ENCODE peak calls at places on chromosomes 3 and 15, in four cellular contexts. One of them, this sample, is unnamed.

GRCh38 chr3:13508496-13508895 is 28.4 kb downstream of the HDAC11 start:
- DNase-seq in hepatocyte: no peak
- DNase-seq in neural progenitor cell: no peak
- DNase-seq in fibroblast of lung: no peak
- DNase-seq in this sample: no peak

GRCh38 chr15:35281515-35281914 is 196.4 kb upstream of the NANOGP8 start:
- DNase-seq in fibroblast of lung: peak; percentile 11
- DNase-seq in neural progenitor cell: no peak
- DNase-seq in hepatocyte: no peak
- DNase-seq in this sample: no peak

GRCh38 chr3:53550005-53550620 is 55.7 kb downstream of the CACNA1D start:
- DNase-seq in hepatocyte: no peak
- DNase-seq in fibroblast of lung: no peak
- DNase-seq in neural progenitor cell: no peak
- DNase-seq in this sample: no peak

GRCh38 chr15:41487376-41487775 is 6.3 kb upstream of the ITPKA start:
- DNase-seq in neural progenitor cell: no peak
- DNase-seq in fibroblast of lung: no peak
- DNase-seq in hepatocyte: no peak
- DNase-seq in this sample: no peak

GRCh38 chr3:119311191-119311925 is 17.2 kb downstream of the ARHGAP31 start:
- DNase-seq in fibroblast of lung: peak; percentile 55
- DNase-seq in neural progenitor cell: no peak
- DNase-seq in hepatocyte: no peak
- DNase-seq in this sample: no peak

GRCh38 chr3:132348531-132348930 is 31.3 kb downstream of the ACP3 start:
- DNase-seq in fibroblast of lung: no peak
- DNase-seq in neural progenitor cell: no peak
- DNase-seq in hepatocyte: no peak
- DNase-seq in this sample: no peak

GRCh38 chr3:183958226-183958625 is 59.5 kb downstream of the ABCC5 start:
- DNase-seq in hepatocyte: no peak
- DNase-seq in neural progenitor cell: no peak
- DNase-seq in fibroblast of lung: no peak
- DNase-seq in this sample: no peak

GRCh38 chr3:29392625-29393388 is 111.9 kb downstream of the RBMS3 start:
- DNase-seq in neural progenitor cell: no peak
- DNase-seq in hepatocyte: no peak
- DNase-seq in fibroblast of lung: no peak
- DNase-seq in this sample: no peak

GRCh38 chr3:134333522-134334181 is 40.6 kb downstream of the AMOTL2 start:
- DNase-seq in fibroblast of lung: peak; percentile 31
- DNase-seq in neural progenitor cell: peak; percentile 91
- DNase-seq in hepatocyte: peak; percentile 63
- DNase-seq in this sample: no peak

GRCh38 chr3:32595318-32595717 is 24.7 kb upstream of the DYNC1LI1 start:
- DNase-seq in hepatocyte: no peak
- DNase-seq in fibroblast of lung: no peak
- DNase-seq in neural progenitor cell: no peak
- DNase-seq in this sample: no peak

GRCh38 chr3:65785065-65785645 is 253.6 kb downstream of the MAGI1 start:
- DNase-seq in neural progenitor cell: peak; percentile 72
- DNase-seq in hepatocyte: peak; percentile 78
- DNase-seq in fibroblast of lung: peak; percentile 85
- DNase-seq in this sample: no peak

GRCh38 chr15:51331141-51331540 is 7.3 kb downstream of the CYP19A1 start:
- DNase-seq in neural progenitor cell: no peak
- DNase-seq in fibroblast of lung: no peak
- DNase-seq in hepatocyte: peak; percentile 53
- DNase-seq in this sample: no peak

GRCh38 chr15:44265757-44266156 is 22.8 kb upstream of the GOLM2 start:
- DNase-seq in fibroblast of lung: peak; percentile 18
- DNase-seq in neural progenitor cell: no peak
- DNase-seq in hepatocyte: no peak
- DNase-seq in this sample: no peak

GRCh38 chr15:50182233-50183013 is 427 bp downstream of the SLC27A2 start:
- DNase-seq in neural progenitor cell: peak; percentile 61
- DNase-seq in hepatocyte: peak; percentile 48
- DNase-seq in fibroblast of lung: peak; percentile 24
- DNase-seq in this sample: no peak

GRCh38 chr3:16842710-16843270 is 42.0 kb upstream of the PLCL2 start:
- DNase-seq in neural progenitor cell: no peak
- DNase-seq in hepatocyte: no peak
- DNase-seq in fibroblast of lung: no peak
- DNase-seq in this sample: no peak

GRCh38 chr3:124772081-124772831 is 42.0 kb downstream of the UMPS start:
- DNase-seq in fibroblast of lung: peak; percentile 68
- DNase-seq in hepatocyte: peak; percentile 43
- DNase-seq in neural progenitor cell: no peak
- DNase-seq in this sample: no peak

GRCh38 chr15:91853501-91853967 is at the start of gene SLCO3A1:
- DNase-seq in neural progenitor cell: peak; percentile 92
- DNase-seq in hepatocyte: peak; percentile 65
- DNase-seq in fibroblast of lung: peak; percentile 47
- DNase-seq in this sample: no peak

GRCh38 chr15:61687124-61687523 is 373.1 kb downstream of the VPS13C start:
- DNase-seq in hepatocyte: no peak
- DNase-seq in fibroblast of lung: no peak
- DNase-seq in neural progenitor cell: no peak
- DNase-seq in this sample: no peak

GRCh38 chr3:16148783-16149182 is 25.7 kb upstream of the GALNT15 start:
- DNase-seq in fibroblast of lung: peak; percentile 98
- DNase-seq in neural progenitor cell: no peak
- DNase-seq in hepatocyte: peak; percentile 39
- DNase-seq in this sample: no peak

GRCh38 chr3:46091971-46092703 is 64.9 kb upstream of the XCR1 start:
- DNase-seq in fibroblast of lung: no peak
- DNase-seq in neural progenitor cell: no peak
- DNase-seq in hepatocyte: no peak
- DNase-seq in this sample: no peak

GRCh38 chr15:100595964-100596363 is 6.0 kb downstream of the LINS1 start:
- DNase-seq in hepatocyte: no peak
- DNase-seq in neural progenitor cell: no peak
- DNase-seq in fibroblast of lung: no peak
- DNase-seq in this sample: no peak

GRCh38 chr15:40722934-40723333 is 28.0 kb downstream of the RAD51 start:
- DNase-seq in neural progenitor cell: no peak
- DNase-seq in fibroblast of lung: no peak
- DNase-seq in hepatocyte: no peak
- DNase-seq in this sample: no peak

GRCh38 chr3:99355465-99355864 is 282.9 kb upstream of the COL8A1 start:
- DNase-seq in hepatocyte: no peak
- DNase-seq in fibroblast of lung: no peak
- DNase-seq in neural progenitor cell: no peak
- DNase-seq in this sample: no peak

GRCh38 chr3:169813757-169814517 is 1.2 kb upstream of the LRRC34 start:
- DNase-seq in fibroblast of lung: no peak
- DNase-seq in hepatocyte: peak; percentile 25
- DNase-seq in neural progenitor cell: peak; percentile 41
- DNase-seq in this sample: peak; percentile 80

GRCh38 chr3:52978109-52978754 is 67.6 kb downstream of the SFMBT1 start:
- DNase-seq in hepatocyte: no peak
- DNase-seq in neural progenitor cell: no peak
- DNase-seq in fibroblast of lung: no peak
- DNase-seq in this sample: no peak

GRCh38 chr15:25701716-25702465 is 161.2 kb downstream of the ATP10A start:
- DNase-seq in fibroblast of lung: no peak
- DNase-seq in hepatocyte: no peak
- DNase-seq in neural progenitor cell: no peak
- DNase-seq in this sample: no peak

GRCh38 chr3:169668081-169668956 is 4.8 kb upstream of the MECOM start:
- DNase-seq in hepatocyte: peak; percentile 62
- DNase-seq in neural progenitor cell: peak; percentile 75
- DNase-seq in fibroblast of lung: peak; percentile 53
- DNase-seq in this sample: no peak

GRCh38 chr15:98842973-98843285 is 164.7 kb downstream of the PGPEP1L start:
- DNase-seq in fibroblast of lung: no peak
- DNase-seq in neural progenitor cell: no peak
- DNase-seq in hepatocyte: no peak
- DNase-seq in this sample: no peak

GRCh38 chr15:56806147-56806536 is 72.8 kb upstream of the ZNF280D start:
- DNase-seq in hepatocyte: no peak
- DNase-seq in neural progenitor cell: no peak
- DNase-seq in fibroblast of lung: no peak
- DNase-seq in this sample: no peak

GRCh38 chr15:56804279-56804678 is 71.0 kb upstream of the ZNF280D start:
- DNase-seq in neural progenitor cell: no peak
- DNase-seq in fibroblast of lung: no peak
- DNase-seq in hepatocyte: no peak
- DNase-seq in this sample: no peak

GRCh38 chr15:56802164-56802563 is 68.9 kb upstream of the ZNF280D start:
- DNase-seq in neural progenitor cell: no peak
- DNase-seq in hepatocyte: no peak
- DNase-seq in fibroblast of lung: no peak
- DNase-seq in this sample: no peak

GRCh38 chr15:56805466-56806146 is 72.3 kb upstream of the ZNF280D start:
- DNase-seq in neural progenitor cell: no peak
- DNase-seq in fibroblast of lung: peak; percentile 82
- DNase-seq in hepatocyte: peak; percentile 14
- DNase-seq in this sample: no peak

GRCh38 chr15:56804908-56805307 is 71.6 kb upstream of the ZNF280D start:
- DNase-seq in neural progenitor cell: no peak
- DNase-seq in fibroblast of lung: peak; percentile 48
- DNase-seq in hepatocyte: no peak
- DNase-seq in this sample: no peak
- H3K4me3 ChIP-seq in neural progenitor cell: no peak overlapping the region
- H3K4me3 ChIP-seq in fibroblast of lung: no peak overlapping the region
- H3K4me3 ChIP-seq in hepatocyte: no peak overlapping the region
- H3K4me3 ChIP-seq in this sample: no peak overlapping the region

GRCh38 chr3:7194081-7194835 is 333.3 kb downstream of the GRM7 start:
- DNase-seq in fibroblast of lung: no peak
- DNase-seq in hepatocyte: no peak
- DNase-seq in neural progenitor cell: no peak
- DNase-seq in this sample: no peak

GRCh38 chr3:7193271-7193670 is 332.4 kb downstream of the GRM7 start:
- DNase-seq in hepatocyte: no peak
- DNase-seq in neural progenitor cell: no peak
- DNase-seq in fibroblast of lung: no peak
- DNase-seq in this sample: no peak

GRCh38 chr3:7190094-7190493 is 329.2 kb downstream of the GRM7 start:
- DNase-seq in fibroblast of lung: no peak
- DNase-seq in hepatocyte: no peak
- DNase-seq in neural progenitor cell: no peak
- DNase-seq in this sample: no peak

GRCh38 chr3:7188551-7188950 is 327.6 kb downstream of the GRM7 start:
- DNase-seq in fibroblast of lung: no peak
- DNase-seq in neural progenitor cell: no peak
- DNase-seq in hepatocyte: no peak
- DNase-seq in this sample: no peak
- TF ChIP-seq EZH2 in fibroblast of lung: no peak
- TF ChIP-seq EZH2 in neural progenitor cell: no peak
- TF ChIP-seq EZH2 in hepatocyte: no peak
- TF ChIP-seq EZH2 in this sample: no peak

GRCh38 chr15:70347766-70348558 is 250.2 kb upstream of the TLE3 start:
- DNase-seq in fibroblast of lung: no peak
- DNase-seq in neural progenitor cell: no peak
- DNase-seq in hepatocyte: no peak
- DNase-seq in this sample: no peak

GRCh38 chr15:70344666-70345065 is 246.9 kb upstream of the TLE3 start:
- DNase-seq in hepatocyte: no peak
- DNase-seq in neural progenitor cell: no peak
- DNase-seq in fibroblast of lung: no peak
- DNase-seq in this sample: no peak

GRCh38 chr15:70345251-70346019 is 247.7 kb upstream of the TLE3 start:
- DNase-seq in fibroblast of lung: no peak
- DNase-seq in neural progenitor cell: no peak
- DNase-seq in hepatocyte: no peak
- DNase-seq in this sample: no peak

GRCh38 chr15:70348581-70349344 is 251.0 kb upstream of the TLE3 start:
- DNase-seq in neural progenitor cell: no peak
- DNase-seq in hepatocyte: no peak
- DNase-seq in fibroblast of lung: peak; percentile 18
- DNase-seq in this sample: no peak

GRCh38 chr15:70347321-70347720 is 249.6 kb upstream of the TLE3 start:
- DNase-seq in fibroblast of lung: no peak
- DNase-seq in hepatocyte: no peak
- DNase-seq in neural progenitor cell: no peak
- DNase-seq in this sample: no peak
- H3K4me3 ChIP-seq in fibroblast of lung: no peak overlapping the region
- H3K4me3 ChIP-seq in hepatocyte: no peak overlapping the region
- H3K4me3 ChIP-seq in neural progenitor cell: no peak overlapping the region
- H3K4me3 ChIP-seq in this sample: no peak overlapping the region

GRCh38 chr3:137769321-137770065 is 5.4 kb downstream of the SOX14 start:
- DNase-seq in hepatocyte: no peak
- DNase-seq in fibroblast of lung: no peak
- DNase-seq in neural progenitor cell: peak; percentile 39
- DNase-seq in this sample: no peak

GRCh38 chr3:137771401-137772230 is 7.5 kb downstream of the SOX14 start:
- DNase-seq in neural progenitor cell: peak; percentile 69
- DNase-seq in hepatocyte: no peak
- DNase-seq in fibroblast of lung: no peak
- DNase-seq in this sample: no peak

GRCh38 chr3:137770821-137771399 is 6.8 kb downstream of the SOX14 start:
- DNase-seq in hepatocyte: peak; percentile 16
- DNase-seq in fibroblast of lung: no peak
- DNase-seq in neural progenitor cell: peak; percentile 67
- DNase-seq in this sample: no peak

GRCh38 chr3:137768361-137769320 is 4.5 kb downstream of the SOX14 start:
- DNase-seq in neural progenitor cell: peak; percentile 66
- DNase-seq in hepatocyte: peak; percentile 27
- DNase-seq in fibroblast of lung: no peak
- DNase-seq in this sample: no peak

GRCh38 chr3:137770066-137770805 is 6.1 kb downstream of the SOX14 start:
- DNase-seq in fibroblast of lung: no peak
- DNase-seq in hepatocyte: no peak
- DNase-seq in neural progenitor cell: peak; percentile 59
- DNase-seq in this sample: no peak
- TF ChIP-seq EZH2 in fibroblast of lung: peak; percentile 80
- TF ChIP-seq EZH2 in hepatocyte: no peak
- TF ChIP-seq EZH2 in neural progenitor cell: no peak
- TF ChIP-seq EZH2 in this sample: no peak

GRCh38 chr3:97720417-97720816 is 44.1 kb upstream of the ARL6 start:
- DNase-seq in neural progenitor cell: no peak
- DNase-seq in hepatocyte: no peak
- DNase-seq in fibroblast of lung: peak; percentile 1
- DNase-seq in this sample: no peak

GRCh38 chr3:97713634-97714033 is 50.9 kb upstream of the ARL6 start:
- DNase-seq in hepatocyte: no peak
- DNase-seq in fibroblast of lung: no peak
- DNase-seq in neural progenitor cell: no peak
- DNase-seq in this sample: no peak

GRCh38 chr3:97721446-97721845 is 43.1 kb upstream of the ARL6 start:
- DNase-seq in fibroblast of lung: no peak
- DNase-seq in neural progenitor cell: no peak
- DNase-seq in hepatocyte: peak; percentile 6
- DNase-seq in this sample: no peak

GRCh38 chr3:97719156-97719821 is 45.3 kb upstream of the ARL6 start:
- DNase-seq in neural progenitor cell: peak; percentile 79
- DNase-seq in hepatocyte: peak; percentile 82
- DNase-seq in fibroblast of lung: peak; percentile 67
- DNase-seq in this sample: peak; percentile 69
- H3K4me3 ChIP-seq in neural progenitor cell: no peak overlapping the region
- H3K4me3 ChIP-seq in hepatocyte: no peak overlapping the region
- H3K4me3 ChIP-seq in fibroblast of lung: no peak overlapping the region
- H3K4me3 ChIP-seq in this sample: no peak overlapping the region

GRCh38 chr3:129196601-129197000 is 12.9 kb upstream of the CNBP start:
- DNase-seq in hepatocyte: no peak
- DNase-seq in neural progenitor cell: no peak
- DNase-seq in fibroblast of lung: no peak
- DNase-seq in this sample: no peak
- TF ChIP-seq EZH2 in hepatocyte: no peak
- TF ChIP-seq EZH2 in neural progenitor cell: no peak
- TF ChIP-seq EZH2 in fibroblast of lung: no peak
- TF ChIP-seq EZH2 in this sample: no peak

GRCh38 chr3:59423707-59424106 is 373.9 kb upstream of the CFAP20DC start:
- DNase-seq in neural progenitor cell: no peak
- DNase-seq in fibroblast of lung: no peak
- DNase-seq in hepatocyte: no peak
- DNase-seq in this sample: no peak
- H3K4me3 ChIP-seq in neural progenitor cell: no peak overlapping the region
- H3K4me3 ChIP-seq in fibroblast of lung: no peak overlapping the region
- H3K4me3 ChIP-seq in hepatocyte: no peak overlapping the region
- H3K4me3 ChIP-seq in this sample: no peak overlapping the region

This sample was measured in DND-41.